ENCODE peak calls at places on chromosomes 13 and 19, in ten cellular contexts. One of them, this sample, is unnamed.

GRCh38 chr19:11382898-11383705 is 1.0 kb downstream of the EPOR start:
- DNase-seq in AG10803: no peak
- DNase-seq in aorta: peak
- DNase-seq in trophoblast cell: peak
- DNase-seq in effector memory CD4-positive, alpha-beta T cell: no peak
- DNase-seq in astrocyte of the spinal cord: no peak
- DNase-seq in kidney epithelial cell: no peak
- DNase-seq in CD8-positive, alpha-beta memory T cell: peak
- DNase-seq in ascending aorta: no peak
- DNase-seq in astrocyte of the cerebellum: no peak
- DNase-seq in this sample: no peak

GRCh38 chr13:73059460-73060250 is 850 bp downstream of the KLF5 start:
- DNase-seq in ascending aorta: no peak
- DNase-seq in trophoblast cell: peak
- DNase-seq in AG10803: peak
- DNase-seq in astrocyte of the spinal cord: peak
- DNase-seq in kidney epithelial cell: no peak
- DNase-seq in effector memory CD4-positive, alpha-beta T cell: peak
- DNase-seq in CD8-positive, alpha-beta memory T cell: peak
- DNase-seq in astrocyte of the cerebellum: no peak
- DNase-seq in aorta: peak
- DNase-seq in this sample: no peak

GRCh38 chr19:50649433-50650391 is at the start of gene C19orf81:
- DNase-seq in kidney epithelial cell: no peak
- DNase-seq in effector memory CD4-positive, alpha-beta T cell: no peak
- DNase-seq in AG10803: no peak
- DNase-seq in aorta: no peak
- DNase-seq in CD8-positive, alpha-beta memory T cell: no peak
- DNase-seq in trophoblast cell: no peak
- DNase-seq in astrocyte of the cerebellum: no peak
- DNase-seq in astrocyte of the spinal cord: no peak
- DNase-seq in ascending aorta: no peak
- DNase-seq in this sample: no peak

GRCh38 chr13:22049384-22049783 is 378.5 kb downstream of the FGF9 start:
- DNase-seq in astrocyte of the spinal cord: no peak
- DNase-seq in aorta: no peak
- DNase-seq in AG10803: peak
- DNase-seq in effector memory CD4-positive, alpha-beta T cell: no peak
- DNase-seq in CD8-positive, alpha-beta memory T cell: no peak
- DNase-seq in ascending aorta: no peak
- DNase-seq in astrocyte of the cerebellum: no peak
- DNase-seq in trophoblast cell: no peak
- DNase-seq in kidney epithelial cell: peak
- DNase-seq in this sample: peak

GRCh38 chr13:80901111-80902014 is 560.4 kb upstream of the SPRY2 start:
- DNase-seq in CD8-positive, alpha-beta memory T cell: no peak
- DNase-seq in AG10803: no peak
- DNase-seq in kidney epithelial cell: no peak
- DNase-seq in effector memory CD4-positive, alpha-beta T cell: no peak
- DNase-seq in ascending aorta: no peak
- DNase-seq in astrocyte of the spinal cord: no peak
- DNase-seq in aorta: no peak
- DNase-seq in astrocyte of the cerebellum: no peak
- DNase-seq in trophoblast cell: no peak
- DNase-seq in this sample: no peak

GRCh38 chr13:30314562-30314961 is 7.2 kb upstream of the KATNAL1 start:
- DNase-seq in CD8-positive, alpha-beta memory T cell: no peak
- DNase-seq in aorta: no peak
- DNase-seq in trophoblast cell: no peak
- DNase-seq in effector memory CD4-positive, alpha-beta T cell: no peak
- DNase-seq in kidney epithelial cell: no peak
- DNase-seq in astrocyte of the cerebellum: no peak
- DNase-seq in ascending aorta: no peak
- DNase-seq in astrocyte of the spinal cord: no peak
- DNase-seq in AG10803: no peak
- DNase-seq in this sample: no peak

GRCh38 chr19:44817725-44818469 is 9.0 kb downstream of the BCAM start:
- DNase-seq in kidney epithelial cell: no peak
- DNase-seq in CD8-positive, alpha-beta memory T cell: no peak
- DNase-seq in astrocyte of the cerebellum: no peak
- DNase-seq in effector memory CD4-positive, alpha-beta T cell: no peak
- DNase-seq in ascending aorta: no peak
- DNase-seq in astrocyte of the spinal cord: no peak
- DNase-seq in aorta: no peak
- DNase-seq in trophoblast cell: no peak
- DNase-seq in AG10803: no peak
- DNase-seq in this sample: no peak

GRCh38 chr19:8017808-8018207 is 12.4 kb upstream of the ELAVL1 start:
- DNase-seq in aorta: no peak
- DNase-seq in astrocyte of the cerebellum: no peak
- DNase-seq in trophoblast cell: peak
- DNase-seq in AG10803: no peak
- DNase-seq in CD8-positive, alpha-beta memory T cell: peak
- DNase-seq in astrocyte of the spinal cord: no peak
- DNase-seq in ascending aorta: no peak
- DNase-seq in effector memory CD4-positive, alpha-beta T cell: no peak
- DNase-seq in kidney epithelial cell: no peak
- DNase-seq in this sample: no peak

DNA sequence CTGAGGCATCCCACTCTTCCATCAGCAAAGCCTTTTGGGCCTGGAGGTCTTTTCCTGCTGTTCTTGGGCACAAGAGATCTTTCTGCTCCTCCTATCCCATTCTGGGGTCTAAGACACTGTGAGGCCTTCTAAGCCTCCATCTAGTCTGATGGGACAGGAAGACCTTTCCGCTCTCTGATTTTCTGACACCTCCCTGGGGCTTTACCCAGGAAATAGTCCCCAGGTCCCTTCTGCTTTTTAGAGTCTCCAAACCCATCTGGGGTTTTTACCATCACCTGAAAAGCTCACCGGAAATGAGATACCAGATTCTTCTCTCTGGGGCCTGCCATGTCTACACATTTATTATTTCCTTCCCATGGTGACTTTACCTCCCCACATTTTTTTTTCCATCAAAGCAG is 21.1 kb downstream of the CLEC17A start:
- DNase-seq in ascending aorta: no peak
- DNase-seq in kidney epithelial cell: no peak
- DNase-seq in trophoblast cell: no peak
- DNase-seq in CD8-positive, alpha-beta memory T cell: no peak
- DNase-seq in effector memory CD4-positive, alpha-beta T cell: no peak
- DNase-seq in aorta: no peak
- DNase-seq in astrocyte of the spinal cord: no peak
- DNase-seq in AG10803: no peak
- DNase-seq in astrocyte of the cerebellum: no peak
- DNase-seq in this sample: no peak
- H3K4me3 ChIP-seq in ascending aorta: no peak
- H3K4me3 ChIP-seq in kidney epithelial cell: no peak
- H3K4me3 ChIP-seq in trophoblast cell: no peak
- H3K4me3 ChIP-seq in CD8-positive, alpha-beta memory T cell: no peak
- H3K4me3 ChIP-seq in effector memory CD4-positive, alpha-beta T cell: no peak
- H3K4me3 ChIP-seq in aorta: no peak
- H3K4me3 ChIP-seq in astrocyte of the spinal cord: no peak
- H3K4me3 ChIP-seq in AG10803: no peak
- H3K4me3 ChIP-seq in astrocyte of the cerebellum: no peak
- H3K4me3 ChIP-seq in this sample: no peak

GRCh38 chr13:113605461-113605860 is 20.9 kb downstream of the TFDP1 start:
- DNase-seq in ascending aorta: no peak
- DNase-seq in astrocyte of the spinal cord: no peak
- DNase-seq in AG10803: no peak
- DNase-seq in kidney epithelial cell: no peak
- DNase-seq in astrocyte of the cerebellum: no peak
- DNase-seq in aorta: no peak
- DNase-seq in CD8-positive, alpha-beta memory T cell: no peak
- DNase-seq in trophoblast cell: no peak
- DNase-seq in effector memory CD4-positive, alpha-beta T cell: no peak
- DNase-seq in this sample: no peak

GRCh38 chr13:113607477-113608245 is 23.1 kb downstream of the TFDP1 start:
- DNase-seq in aorta: no peak
- DNase-seq in trophoblast cell: peak
- DNase-seq in astrocyte of the cerebellum: no peak
- DNase-seq in ascending aorta: peak
- DNase-seq in kidney epithelial cell: no peak
- DNase-seq in CD8-positive, alpha-beta memory T cell: no peak
- DNase-seq in astrocyte of the spinal cord: no peak
- DNase-seq in AG10803: no peak
- DNase-seq in effector memory CD4-positive, alpha-beta T cell: no peak
- DNase-seq in this sample: no peak

GRCh38 chr13:113608246-113608635 is 23.7 kb downstream of the TFDP1 start:
- DNase-seq in CD8-positive, alpha-beta memory T cell: no peak
- DNase-seq in trophoblast cell: no peak
- DNase-seq in astrocyte of the spinal cord: no peak
- DNase-seq in ascending aorta: no peak
- DNase-seq in effector memory CD4-positive, alpha-beta T cell: no peak
- DNase-seq in astrocyte of the cerebellum: no peak
- DNase-seq in kidney epithelial cell: no peak
- DNase-seq in aorta: no peak
- DNase-seq in AG10803: no peak
- DNase-seq in this sample: no peak

GRCh38 chr13:113605866-113606438 is 21.4 kb downstream of the TFDP1 start:
- DNase-seq in CD8-positive, alpha-beta memory T cell: no peak
- DNase-seq in trophoblast cell: no peak
- DNase-seq in aorta: no peak
- DNase-seq in kidney epithelial cell: no peak
- DNase-seq in AG10803: no peak
- DNase-seq in astrocyte of the spinal cord: no peak
- DNase-seq in astrocyte of the cerebellum: no peak
- DNase-seq in effector memory CD4-positive, alpha-beta T cell: no peak
- DNase-seq in ascending aorta: no peak
- DNase-seq in this sample: no peak

DNA sequence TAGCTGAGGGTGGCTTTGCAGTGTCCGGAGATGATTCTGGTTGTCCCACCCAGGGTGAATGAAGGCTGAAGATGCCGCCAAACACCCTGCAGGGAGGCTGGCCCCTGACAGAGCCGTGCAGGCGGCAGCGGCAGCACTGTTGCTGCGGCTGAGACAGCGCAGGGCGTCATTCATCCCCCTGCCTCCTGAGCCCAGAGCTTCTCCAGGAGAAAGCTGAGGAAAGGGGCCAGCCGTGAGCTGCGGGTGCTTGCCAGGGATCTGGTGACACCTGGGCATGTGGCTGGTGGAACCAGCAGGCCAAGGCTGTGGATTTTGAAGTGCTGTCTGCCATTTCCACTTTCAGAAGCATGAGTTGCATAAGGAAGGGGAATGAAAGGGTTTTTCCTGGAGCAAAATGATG is 22.5 kb downstream of the TFDP1 start:
- DNase-seq in ascending aorta: no peak
- DNase-seq in aorta: no peak
- DNase-seq in kidney epithelial cell: no peak
- DNase-seq in trophoblast cell: no peak
- DNase-seq in astrocyte of the spinal cord: no peak
- DNase-seq in CD8-positive, alpha-beta memory T cell: no peak
- DNase-seq in astrocyte of the cerebellum: no peak
- DNase-seq in AG10803: no peak
- DNase-seq in effector memory CD4-positive, alpha-beta T cell: no peak
- DNase-seq in this sample: no peak
- H3K4me3 ChIP-seq in ascending aorta: no peak
- H3K4me3 ChIP-seq in aorta: no peak
- H3K4me3 ChIP-seq in kidney epithelial cell: no peak
- H3K4me3 ChIP-seq in trophoblast cell: no peak
- H3K4me3 ChIP-seq in astrocyte of the spinal cord: no peak
- H3K4me3 ChIP-seq in CD8-positive, alpha-beta memory T cell: no peak
- H3K4me3 ChIP-seq in astrocyte of the cerebellum: no peak
- H3K4me3 ChIP-seq in AG10803: no peak
- H3K4me3 ChIP-seq in effector memory CD4-positive, alpha-beta T cell: no peak
- H3K4me3 ChIP-seq in this sample: no peak

GRCh38 chr13:46894534-46894906 is 2.3 kb downstream of the HTR2A start:
- DNase-seq in kidney epithelial cell: no peak
- DNase-seq in AG10803: peak
- DNase-seq in trophoblast cell: no peak
- DNase-seq in effector memory CD4-positive, alpha-beta T cell: no peak
- DNase-seq in astrocyte of the spinal cord: peak
- DNase-seq in ascending aorta: no peak
- DNase-seq in aorta: no peak
- DNase-seq in astrocyte of the cerebellum: peak
- DNase-seq in CD8-positive, alpha-beta memory T cell: no peak
- DNase-seq in this sample: no peak

GRCh38 chr13:46896346-46897138 is at the start of gene HTR2A:
- DNase-seq in aorta: peak
- DNase-seq in effector memory CD4-positive, alpha-beta T cell: no peak
- DNase-seq in kidney epithelial cell: peak
- DNase-seq in astrocyte of the spinal cord: peak
- DNase-seq in AG10803: peak
- DNase-seq in astrocyte of the cerebellum: no peak
- DNase-seq in trophoblast cell: no peak
- DNase-seq in CD8-positive, alpha-beta memory T cell: no peak
- DNase-seq in ascending aorta: no peak
- DNase-seq in this sample: no peak

GRCh38 chr13:46893820-46894533 is 2.9 kb downstream of the HTR2A start:
- DNase-seq in AG10803: peak
- DNase-seq in astrocyte of the cerebellum: peak
- DNase-seq in trophoblast cell: peak
- DNase-seq in astrocyte of the spinal cord: peak
- DNase-seq in kidney epithelial cell: peak
- DNase-seq in CD8-positive, alpha-beta memory T cell: peak
- DNase-seq in ascending aorta: no peak
- DNase-seq in effector memory CD4-positive, alpha-beta T cell: peak
- DNase-seq in aorta: peak
- DNase-seq in this sample: no peak

GRCh38 chr13:46893221-46893620 is 3.6 kb downstream of the HTR2A start:
- DNase-seq in CD8-positive, alpha-beta memory T cell: no peak
- DNase-seq in astrocyte of the cerebellum: no peak
- DNase-seq in effector memory CD4-positive, alpha-beta T cell: no peak
- DNase-seq in astrocyte of the spinal cord: no peak
- DNase-seq in kidney epithelial cell: no peak
- DNase-seq in AG10803: no peak
- DNase-seq in aorta: no peak
- DNase-seq in trophoblast cell: no peak
- DNase-seq in ascending aorta: no peak
- DNase-seq in this sample: no peak
- H3K4me3 ChIP-seq in CD8-positive, alpha-beta memory T cell: peak
- H3K4me3 ChIP-seq in astrocyte of the cerebellum: peak
- H3K4me3 ChIP-seq in effector memory CD4-positive, alpha-beta T cell: no peak
- H3K4me3 ChIP-seq in astrocyte of the spinal cord: peak
- H3K4me3 ChIP-seq in kidney epithelial cell: no peak
- H3K4me3 ChIP-seq in AG10803: peak
- H3K4me3 ChIP-seq in aorta: peak
- H3K4me3 ChIP-seq in trophoblast cell: no peak
- H3K4me3 ChIP-seq in ascending aorta: peak
- H3K4me3 ChIP-seq in this sample: no peak

GRCh38 chr19:4327877-4328242 is 10.8 kb downstream of the STAP2 start:
- DNase-seq in ascending aorta: no peak
- DNase-seq in AG10803: no peak
- DNase-seq in aorta: no peak
- DNase-seq in effector memory CD4-positive, alpha-beta T cell: no peak
- DNase-seq in kidney epithelial cell: no peak
- DNase-seq in trophoblast cell: no peak
- DNase-seq in astrocyte of the cerebellum: no peak
- DNase-seq in CD8-positive, alpha-beta memory T cell: no peak
- DNase-seq in astrocyte of the spinal cord: no peak
- DNase-seq in this sample: no peak
- H3K4me3 ChIP-seq in ascending aorta: peak
- H3K4me3 ChIP-seq in AG10803: peak
- H3K4me3 ChIP-seq in aorta: no peak
- H3K4me3 ChIP-seq in effector memory CD4-positive, alpha-beta T cell: peak
- H3K4me3 ChIP-seq in kidney epithelial cell: peak
- H3K4me3 ChIP-seq in trophoblast cell: peak
- H3K4me3 ChIP-seq in astrocyte of the cerebellum: peak
- H3K4me3 ChIP-seq in CD8-positive, alpha-beta memory T cell: peak
- H3K4me3 ChIP-seq in astrocyte of the spinal cord: peak
- H3K4me3 ChIP-seq in this sample: peak

GRCh38 chr19:57779220-57779845 is 9.9 kb downstream of the ZNF586 start:
- DNase-seq in astrocyte of the cerebellum: no peak
- DNase-seq in trophoblast cell: no peak
- DNase-seq in CD8-positive, alpha-beta memory T cell: no peak
- DNase-seq in aorta: no peak
- DNase-seq in effector memory CD4-positive, alpha-beta T cell: no peak
- DNase-seq in kidney epithelial cell: no peak
- DNase-seq in ascending aorta: no peak
- DNase-seq in AG10803: no peak
- DNase-seq in astrocyte of the spinal cord: peak
- DNase-seq in this sample: no peak
- H3K4me3 ChIP-seq in astrocyte of the cerebellum: no peak
- H3K4me3 ChIP-seq in trophoblast cell: no peak
- H3K4me3 ChIP-seq in CD8-positive, alpha-beta memory T cell: peak
- H3K4me3 ChIP-seq in aorta: no peak
- H3K4me3 ChIP-seq in effector memory CD4-positive, alpha-beta T cell: no peak
- H3K4me3 ChIP-seq in kidney epithelial cell: no peak
- H3K4me3 ChIP-seq in ascending aorta: no peak
- H3K4me3 ChIP-seq in AG10803: no peak
- H3K4me3 ChIP-seq in astrocyte of the spinal cord: no peak
- H3K4me3 ChIP-seq in this sample: no peak